ENCODE peak calls at places on chromosomes 1 and 21, in nine cellular contexts. Y is thoracic aorta; L is mesothelial cell of epicardium; S is psoas muscle; I is upper lobe of right lung; H is CD8-positive, alpha-beta T cell; W is heart left ventricle; X is adrenal gland; U is GM23338. G is an unnamed sample.

GRCh38 chr1:110765640-110766335 is 91.0 kb upstream of the KCNA3 start:
- DNase-seq in L (no peak), U (peak), W (peak), I (no peak), S (no peak), H (peak), Y (no peak), X (peak), G (peak)

GRCh38 chr21:8991088-8991907 is 1530.1 kb upstream of the TPTE start:
- DNase-seq in U (peak), L (no peak), I (no peak), X (no peak), Y (no peak), W (no peak), H (no peak), S (no peak), G (no peak)

GRCh38 chr21:32719085-32719484 is 8.7 kb downstream of the SYNJ1 start:
- DNase-seq in S (no peak), W (no peak), Y (no peak), H (no peak), L (no peak), I (no peak), X (no peak), U (no peak), G (no peak)

GRCh38 chr1:117096871-117097842 is 24.4 kb downstream of the TRIM45 start:
- DNase-seq in I (no peak), H (no peak), W (no peak), L (no peak), Y (no peak), X (no peak), U (no peak), S (no peak), G (no peak)

GRCh38 chr1:3237570-3237969 is 168.6 kb downstream of the PRDM16 start:
- DNase-seq in S (no peak), Y (no peak), W (no peak), I (no peak), X (no peak), H (no peak), U (no peak), L (no peak), G (no peak)

GRCh38 chr21:31732891-31733520 is 1.1 kb upstream of the SCAF4 start:
- DNase-seq in L (no peak), H (peak), U (peak), I (no peak), W (no peak), X (peak), Y (no peak), S (no peak), G (no peak)

GRCh38 chr1:9284061-9284460 is 8.6 kb upstream of the SPSB1 start:
- DNase-seq in I (no peak), Y (no peak), U (no peak), S (no peak), L (no peak), H (no peak), X (no peak), W (no peak), G (no peak)

GRCh38 chr21:31397515-31397926 is 53.5 kb upstream of the TIAM1 start:
- DNase-seq in L (peak), S (no peak), I (no peak), W (no peak), H (no peak), Y (no peak), X (no peak), U (no peak), G (no peak)

GRCh38 chr1:17878837-17879236 is 123.7 kb downstream of the ACTL8 start:
- DNase-seq in U (no peak), L (peak), Y (no peak), X (peak), H (no peak), W (no peak), S (peak), I (peak), G (no peak)

GRCh38 chr1:181166377-181167196 is 78.1 kb downstream of the IER5 start:
- DNase-seq in L (peak), H (peak), I (no peak), U (peak), X (peak), W (peak), Y (peak), S (peak), G (peak)

GRCh38 chr1:22363403-22364325 is 88.0 kb upstream of the ZBTB40 start:
- DNase-seq in H (no peak), I (no peak), L (no peak), U (no peak), W (no peak), X (no peak), Y (no peak), S (no peak), G (no peak)

GRCh38 chr1:28132110-28132897 is 43.9 kb upstream of the EYA3 start:
- DNase-seq in L (no peak), U (no peak), W (no peak), I (no peak), X (no peak), S (no peak), H (no peak), Y (no peak), G (no peak)

GRCh38 chr21:45590726-45591618 is 48.7 kb upstream of the SLC19A1 start:
- DNase-seq in I (peak), S (peak), W (no peak), X (no peak), L (peak), U (peak), H (peak), Y (no peak), G (no peak)

GRCh38 chr21:45615145-45615711 is 28.3 kb upstream of the PCBP3 start:
- DNase-seq in Y (no peak), S (no peak), I (peak), X (no peak), W (no peak), H (peak), U (no peak), L (no peak), G (no peak)

GRCh38 chr1:246705368-246705767 is 18.8 kb upstream of the SCCPDH start:
- DNase-seq in W (no peak), S (no peak), H (no peak), X (no peak), L (no peak), U (no peak), I (no peak), Y (no peak), G (no peak)

GRCh38 chr1:214205053-214205452 is 75.9 kb upstream of the SMYD2 start:
- DNase-seq in U (no peak), X (no peak), S (no peak), L (no peak), I (no peak), W (no peak), H (no peak), Y (no peak), G (no peak)

GRCh38 chr1:27993241-27993640 is 33.5 kb downstream of the XKR8 start:
- DNase-seq in X (no peak), S (no peak), W (no peak), U (no peak), Y (no peak), I (no peak), H (peak), L (no peak), G (no peak)

GRCh38 chr1:62082456-62083363 is 111.9 kb upstream of the L1TD1 start:
- DNase-seq in Y (no peak), X (peak), U (peak), W (peak), H (peak), I (no peak), L (peak), S (no peak), G (no peak)

GRCh38 chr1:75725256-75725655 is 747 bp downstream of the ACADM start:
- DNase-seq in Y (no peak), X (no peak), H (no peak), I (no peak), S (no peak), W (no peak), L (no peak), U (no peak), G (no peak)

GRCh38 chr1:50369830-50370229 is 53.4 kb downstream of the DMRTA2 start:
- DNase-seq in X (no peak), H (no peak), U (peak), I (no peak), W (no peak), S (no peak), L (no peak), Y (no peak), G (no peak)

GRCh38 chr1:153680120-153680403 is 1.6 kb downstream of the NPR1 start:
- DNase-seq in L (no peak), X (no peak), U (peak), W (no peak), I (no peak), H (no peak), Y (no peak), S (no peak), G (no peak)

GRCh38 chr1:160076295-160076694 is 5.0 kb upstream of the KCNJ9 start:
- DNase-seq in X (no peak), S (no peak), L (no peak), Y (no peak), U (no peak), I (peak), H (no peak), W (no peak), G (no peak)

GRCh38 chr1:89780721-89781120 is 40.1 kb upstream of the LRRC8D start:
- DNase-seq in W (no peak), X (no peak), L (no peak), S (no peak), U (peak), Y (no peak), H (no peak), I (no peak), G (no peak)

GRCh38 chr1:71882241-71883036 is 399.9 kb downstream of the NEGR1 start:
- DNase-seq in S (no peak), Y (no peak), X (no peak), H (no peak), L (no peak), U (no peak), I (no peak), W (no peak), G (no peak)

GRCh38 chr1:62800825-62801306 is 16.9 kb downstream of the ATG4C start:
- DNase-seq in I (no peak), S (no peak), L (no peak), H (no peak), Y (no peak), U (no peak), W (no peak), X (no peak), G (no peak)

GRCh38 chr1:226723640-226724532 is 15.2 kb downstream of the ITPKB start:
- DNase-seq in H (no peak), U (peak), I (no peak), Y (no peak), W (peak), S (no peak), L (no peak), X (no peak), G (no peak)

GRCh38 chr1:218804014-218804785 is 369.5 kb upstream of the LYPLAL1 start:
- DNase-seq in L (no peak), Y (no peak), X (no peak), S (no peak), U (no peak), W (no peak), H (no peak), I (no peak), G (no peak)

DNA sequence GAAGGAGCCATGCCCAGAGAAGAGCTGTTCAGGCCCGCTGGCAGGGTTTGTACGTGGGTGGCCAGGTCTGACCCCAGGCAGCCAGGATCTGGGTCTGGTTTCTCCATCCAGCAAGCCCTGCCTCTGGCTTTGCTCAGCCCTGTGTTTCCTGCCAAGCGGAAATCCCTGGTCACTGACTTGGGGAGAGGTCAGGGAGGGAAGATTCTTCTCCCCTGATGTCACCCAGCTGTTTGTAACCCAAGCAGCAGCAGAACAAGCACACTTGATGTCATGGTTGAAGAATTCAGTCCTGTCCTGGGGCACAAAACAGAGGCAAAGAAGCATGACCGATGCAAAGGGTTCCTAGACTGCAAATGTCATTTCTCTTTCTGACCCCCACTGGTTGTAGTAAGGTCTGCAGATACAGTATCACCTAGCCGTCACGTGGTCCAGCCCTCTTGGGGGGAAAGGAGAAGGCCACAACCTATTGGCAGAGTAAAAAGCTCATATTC is 121.0 kb downstream of the SYT2 start:
- DNase-seq in L (peak), I (no peak), Y (peak), H (no peak), S (peak), U (peak), X (peak), W (peak), G (no peak)
- TF ChIP-seq CTCF in L (no peak), I (no peak), Y (peak), H (no peak), S (no peak), U (no peak), X (peak), W (peak), G (no peak)

GRCh38 chr1:44808063-44808937 is at the start of gene BTBD19:
- DNase-seq in S (peak), L (peak), X (peak), U (peak), Y (no peak), I (peak), W (peak), H (no peak), G (no peak)

GRCh38 chr1:44806704-44807363 is at the start of gene DYNLT4:
- DNase-seq in H (no peak), S (no peak), L (no peak), I (no peak), Y (no peak), X (peak), W (no peak), U (no peak), G (no peak)

GRCh38 chr1:44806025-44806703 is 987 bp downstream of the DYNLT4 start:
- DNase-seq in W (no peak), Y (no peak), X (peak), U (no peak), L (no peak), I (peak), S (no peak), H (no peak), G (no peak)

GRCh38 chr1:44808938-44809917 is 905 bp downstream of the BTBD19 start:
- DNase-seq in W (peak), U (no peak), H (peak), L (no peak), X (peak), Y (no peak), S (peak), I (peak), G (no peak)

GRCh38 chr1:44807364-44808062 is 362 bp upstream of the DYNLT4 start:
- DNase-seq in Y (peak), I (peak), H (peak), U (peak), S (peak), X (peak), W (peak), L (peak), G (no peak)
- TF ChIP-seq CTCF in Y (no peak), I (no peak), H (no peak), U (no peak), S (no peak), X (no peak), W (no peak), L (no peak), G (no peak)

GRCh38 chr1:2203671-2204383 is 9.3 kb upstream of the FAAP20 start:
- DNase-seq in Y (no peak), L (no peak), W (peak), H (no peak), I (peak), U (no peak), X (no peak), S (no peak), G (no peak)
- TF ChIP-seq CTCF in Y (no peak), L (no peak), W (no peak), H (no peak), I (no peak), U (no peak), X (no peak), S (no peak), G (no peak)

DNA sequence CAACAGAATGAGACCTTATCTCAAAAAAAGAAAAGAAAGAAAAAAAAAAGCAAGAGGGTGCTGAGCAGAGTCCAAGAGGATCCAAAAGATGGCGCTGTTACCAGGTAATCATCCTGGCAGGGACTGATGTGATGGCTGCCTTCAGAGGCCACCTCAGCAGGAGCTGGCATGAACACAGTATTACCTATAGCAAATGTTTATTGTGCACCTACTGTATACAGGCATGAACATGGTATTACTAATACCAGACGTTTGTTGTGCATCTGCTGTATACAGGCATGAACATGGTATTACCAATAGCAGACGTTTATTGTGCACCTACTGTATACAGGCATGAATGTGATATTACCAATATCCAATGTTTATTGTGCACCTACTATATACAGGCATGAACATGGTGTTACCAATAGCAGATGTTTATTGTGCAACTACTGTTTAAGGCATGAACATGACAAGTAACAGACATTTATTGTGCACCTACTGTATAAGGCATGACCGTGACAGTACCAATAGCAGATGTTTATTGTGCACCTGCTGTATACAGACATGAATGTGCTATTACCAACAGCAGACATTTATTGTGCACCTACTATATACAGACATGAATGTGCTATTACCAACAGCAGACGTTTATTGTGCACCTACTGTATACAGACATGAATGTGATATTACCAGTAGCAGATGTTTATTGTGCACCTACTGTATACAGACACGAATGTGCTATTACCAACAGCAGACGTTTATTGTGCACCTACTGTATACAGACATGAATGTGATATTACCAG is 115.1 kb upstream of the TMEM51 start:
- DNase-seq in I (no peak), L (no peak), Y (no peak), S (no peak), U (peak), H (no peak), W (no peak), X (no peak), G (no peak)
- TF ChIP-seq CTCF in I (peak), L (no peak), Y (no peak), S (no peak), U (peak), H (no peak), W (no peak), X (no peak), G (peak)